ENCODE peak calls at places on chromosomes 11 and 22, in six cellular contexts. A is activated T-cell treated with anti-CD3 and anti-CD28 coated beads, Interleukin-2, amount 50 U/mL, for 4 hours; Y is EH; U is GM18507; G is fibroblast of the aortic adventitia; M is HEK293T. O is an unnamed sample.

GRCh38 chr11:66263785-66264184 is 4.7 kb upstream of the RAB1B start:
- DNase-seq in Y (no peak), G (no peak), M (no peak), A (no peak), U (no peak), O (no peak)

GRCh38 chr11:59172345-59173079 is 580 bp downstream of the DTX4 start:
- DNase-seq in M (peak), Y (no peak), U (no peak), G (no peak), A (peak), O (no peak)

GRCh38 chr11:64419818-64420485 is 61.0 kb downstream of the RPS6KA4 start:
- DNase-seq in M (no peak), Y (peak), U (no peak), G (peak), A (no peak), O (no peak)

GRCh38 chr11:86790073-86790727 is 10.1 kb upstream of the PRSS23 start:
- DNase-seq in U (no peak), G (no peak), A (no peak), Y (peak), M (peak), O (no peak)

GRCh38 chr22:49934891-49935557 is 16.6 kb downstream of the CRELD2 start:
- DNase-seq in U (peak), G (peak), M (no peak), A (peak), Y (peak), O (peak)

GRCh38 chr11:132821027-132821426 is 711.3 kb downstream of the OPCML start:
- DNase-seq in Y (peak), U (no peak), G (no peak), M (no peak), A (no peak), O (no peak)

GRCh38 chr11:1458340-1459218 is 28.0 kb downstream of the MOB2 start:
- DNase-seq in G (no peak), M (peak), Y (peak), U (no peak), A (no peak), O (peak)

GRCh38 chr11:133361689-133361994 is 170.7 kb downstream of the OPCML start:
- DNase-seq in G (no peak), Y (no peak), U (no peak), A (no peak), M (no peak), O (no peak)

GRCh38 chr11:45890886-45891550 is 5.6 kb downstream of the MAPK8IP1 start:
- DNase-seq in G (no peak), U (no peak), A (no peak), Y (no peak), M (no peak), O (no peak)

GRCh38 chr11:57321996-57322880 is 2.5 kb downstream of the TNKS1BP1 start:
- DNase-seq in G (peak), Y (peak), U (no peak), A (no peak), M (peak), O (peak)

GRCh38 chr11:7603031-7603781 is 70.1 kb downstream of the CYB5R2 start:
- DNase-seq in U (no peak), G (peak), Y (peak), M (no peak), A (no peak), O (no peak)

GRCh38 chr11:112666253-112666652 is 295.0 kb upstream of the NCAM1 start:
- DNase-seq in Y (no peak), A (no peak), G (no peak), U (no peak), M (no peak), O (no peak)

GRCh38 chr11:19200410-19201201 is 1.2 kb downstream of the CSRP3 start:
- DNase-seq in U (no peak), M (no peak), G (peak), A (no peak), Y (peak), O (no peak)

GRCh38 chr22:49348631-49349030 is 479.0 kb downstream of the BRD1 start:
- DNase-seq in M (no peak), U (no peak), Y (no peak), A (no peak), G (no peak), O (no peak)

GRCh38 chr11:113593698-113594308 is 112.3 kb downstream of the TMPRSS5 start:
- DNase-seq in A (no peak), G (peak), Y (peak), U (no peak), M (no peak), O (no peak)

GRCh38 chr11:132941024-132941646 is 591.2 kb downstream of the OPCML start:
- DNase-seq in U (no peak), A (no peak), M (no peak), G (peak), Y (peak), O (peak)

GRCh38 chr11:128391809-128392208 is 195.5 kb downstream of the ETS1 start:
- DNase-seq in M (no peak), G (peak), Y (no peak), U (no peak), A (no peak), O (no peak)

GRCh38 chr22:46810856-46811786 is 48.7 kb downstream of the TBC1D22A start:
- DNase-seq in U (no peak), G (no peak), A (no peak), Y (no peak), M (no peak), O (no peak)

GRCh38 chr11:59769828-59770227 is 14.7 kb downstream of the STX3 start:
- DNase-seq in Y (no peak), G (no peak), M (no peak), A (no peak), U (no peak), O (no peak)

GRCh38 chr22:48961705-48962104 is 866.0 kb downstream of the BRD1 start:
- DNase-seq in A (no peak), M (no peak), U (no peak), G (no peak), Y (no peak), O (no peak)

GRCh38 chr11:86275493-86276370 is 26.3 kb upstream of the HIKESHI start:
- DNase-seq in Y (no peak), A (no peak), M (no peak), U (no peak), G (no peak), O (no peak)

GRCh38 chr11:70507466-70508230 is 109.3 kb downstream of the CTTN start:
- DNase-seq in A (no peak), Y (no peak), U (no peak), M (no peak), G (no peak), O (no peak)

GRCh38 chr22:44133161-44133560 is 47.6 kb upstream of the PARVG start:
- DNase-seq in M (no peak), Y (peak), A (no peak), U (no peak), G (peak), O (no peak)

GRCh38 chr11:79087238-79087956 is 353.4 kb downstream of the TENM4 start:
- DNase-seq in U (no peak), M (no peak), G (peak), A (no peak), Y (peak), O (no peak)